ENCODE peak calls at places on chromosomes 5 and 9, in seven cellular contexts. P is H1, Y is body of pancreas, E is uterus, D is GM12891, U is transverse colon, G is sigmoid colon. M is an unnamed sample.

GRCh38 chr9:107705521-107705920 is 216.0 kb upstream of the KLF4 start:
- DNase-seq in D (no peak), E (no peak), U (no peak), G (no peak), P (no peak), Y (no peak), M (no peak)

GRCh38 chr5:43711496-43711895 is 108.5 kb downstream of the NNT start:
- DNase-seq in D (no peak), U (no peak), Y (no peak), E (no peak), P (no peak), G (no peak), M (peak)

GRCh38 chr9:110007477-110008270 is 200.3 kb downstream of the C9orf152 start:
- DNase-seq in U (no peak), D (peak), G (no peak), E (no peak), Y (no peak), P (no peak), M (no peak)

GRCh38 chr9:38256461-38256860 is 136.0 kb upstream of the ALDH1B1 start:
- DNase-seq in E (no peak), P (no peak), D (no peak), Y (no peak), U (no peak), G (no peak), M (no peak)

GRCh38 chr5:21071421-21071820 is 1083.4 kb upstream of the CDH18 start:
- DNase-seq in P (no peak), G (no peak), E (no peak), Y (no peak), U (no peak), D (no peak), M (no peak)

GRCh38 chr9:130741831-130742449 is 48.4 kb downstream of the EXOSC2 start:
- DNase-seq in D (no peak), U (no peak), G (no peak), Y (no peak), E (no peak), P (no peak), M (peak)

GRCh38 chr9:88880194-88880593 is 111.1 kb upstream of the S1PR3 start:
- DNase-seq in U (no peak), Y (no peak), G (no peak), E (no peak), D (no peak), P (no peak), M (no peak)

GRCh38 chr9:110065527-110065926 is 142.4 kb downstream of the C9orf152 start:
- DNase-seq in E (no peak), U (no peak), P (no peak), G (no peak), D (no peak), Y (peak), M (no peak)

GRCh38 chr9:32552172-32552872 is at the start of the genes SMIM27 and TOPORS:
- DNase-seq in D (peak), Y (peak), P (peak), U (peak), E (peak), G (peak), M (peak)
- TF ChIP-seq POLR2A in D (peak), Y (peak), P (peak), U (peak), E (peak), G (peak), M (peak)

DNA sequence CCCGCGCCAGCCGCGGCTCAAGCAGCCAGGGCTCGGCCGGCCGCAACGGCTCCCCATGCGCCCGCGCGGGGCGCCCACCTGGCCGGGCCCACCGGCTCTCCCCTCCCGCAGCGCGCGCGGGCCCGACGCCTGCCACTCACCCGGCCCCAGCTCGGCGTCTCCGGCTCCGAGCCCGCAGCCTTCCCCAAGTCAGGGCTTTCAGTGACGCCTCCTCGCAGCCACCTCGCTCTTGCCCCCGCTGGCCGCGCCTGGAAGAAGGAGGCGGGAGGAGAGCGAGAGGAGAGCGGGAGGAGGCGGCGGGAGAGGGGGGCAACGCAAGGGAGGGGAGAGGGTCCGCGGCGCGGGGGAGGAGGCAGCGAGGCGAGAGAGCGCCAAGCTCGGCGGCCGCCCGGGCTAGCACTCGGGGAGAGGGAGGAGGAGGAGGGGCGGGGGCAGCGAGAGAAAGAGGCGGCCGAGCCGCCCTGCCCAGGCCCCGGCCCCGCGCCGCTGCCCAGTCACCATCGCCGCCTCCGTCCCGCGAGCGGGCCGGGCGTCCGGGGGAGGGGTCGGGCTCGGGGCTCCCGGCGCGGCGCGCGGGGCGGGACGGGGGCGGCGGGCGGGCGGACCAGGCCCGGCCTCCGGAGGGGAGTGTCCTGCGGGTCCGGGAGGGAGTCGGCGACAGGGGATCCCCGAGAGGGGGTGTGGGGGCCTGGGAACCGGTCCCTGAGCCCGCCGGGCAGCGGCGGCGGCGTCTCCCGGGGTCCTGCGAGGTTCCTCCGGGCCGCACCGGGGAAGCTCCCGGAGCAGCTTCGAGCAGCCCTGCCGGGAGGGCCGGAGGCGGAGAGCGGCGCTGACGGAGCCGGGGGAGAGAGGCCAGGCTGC is at the start of gene LHFPL2:
- DNase-seq in E (peak), G (peak), Y (peak), U (peak), P (peak), D (peak), M (no peak)
- TF ChIP-seq POLR2A in E (peak), G (no peak), Y (peak), U (peak), P (no peak), D (no peak), M (peak)

GRCh38 chr9:92146610-92147009 is 31.4 kb upstream of the SPTLC1 start:
- DNase-seq in P (no peak), Y (no peak), G (no peak), E (no peak), U (no peak), D (no peak), M (no peak)

GRCh38 chr9:92147854-92148184 is 32.6 kb upstream of the SPTLC1 start:
- DNase-seq in D (no peak), G (no peak), U (no peak), P (no peak), Y (no peak), E (no peak), M (no peak)

GRCh38 chr9:92142329-92142728 is 27.1 kb upstream of the SPTLC1 start:
- DNase-seq in Y (no peak), G (no peak), E (no peak), U (no peak), D (no peak), P (no peak), M (no peak)

GRCh38 chr9:92151691-92152393 is 36.6 kb upstream of the SPTLC1 start:
- DNase-seq in E (peak), D (no peak), Y (peak), U (no peak), P (no peak), G (peak), M (peak)

GRCh38 chr9:92147030-92147853 is 32.0 kb upstream of the SPTLC1 start:
- DNase-seq in D (no peak), Y (peak), E (peak), U (peak), G (peak), P (no peak), M (peak)
- TF ChIP-seq POLR2A in D (no peak), Y (no peak), E (no peak), U (no peak), G (no peak), P (no peak), M (peak)

DNA sequence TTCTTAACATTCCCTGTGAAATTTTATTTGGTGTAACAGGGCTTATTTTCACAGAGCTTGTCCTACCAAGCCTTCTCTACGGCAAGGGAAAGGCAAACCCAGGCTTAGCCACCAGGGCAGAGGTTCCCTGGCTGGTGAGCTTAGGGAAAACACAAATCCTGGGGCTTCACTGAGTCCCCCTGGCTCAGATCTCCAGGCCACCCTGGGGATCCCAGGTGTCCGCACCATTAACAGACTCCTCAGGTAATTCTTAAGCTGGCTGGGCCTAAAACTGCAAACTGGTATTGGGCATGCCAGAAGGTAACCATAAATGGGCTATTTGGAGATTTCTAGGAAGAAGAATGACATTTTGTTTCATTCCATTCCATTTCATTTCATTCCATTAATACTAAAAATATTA is 17.1 kb upstream of the LCP2 start:
- DNase-seq in E (no peak), Y (no peak), D (no peak), P (no peak), U (no peak), G (no peak), M (no peak)
- TF ChIP-seq POLR2A in E (no peak), Y (no peak), D (no peak), P (no peak), U (no peak), G (no peak), M (no peak)

GRCh38 chr5:95708876-95709275 is 22.3 kb upstream of the RHOBTB3 start:
- DNase-seq in D (no peak), P (no peak), Y (no peak), U (no peak), G (no peak), E (no peak), M (no peak)

GRCh38 chr5:95713960-95714710 is 17.0 kb upstream of the RHOBTB3 start:
- DNase-seq in U (no peak), E (no peak), G (no peak), Y (no peak), D (no peak), P (no peak), M (no peak)

GRCh38 chr5:95712347-95712958 is 18.7 kb upstream of the RHOBTB3 start:
- DNase-seq in Y (no peak), U (no peak), G (no peak), D (no peak), P (no peak), E (no peak), M (peak)

GRCh38 chr5:95709967-95710650 is 21.0 kb upstream of the RHOBTB3 start:
- DNase-seq in D (no peak), G (peak), P (peak), U (no peak), E (peak), Y (peak), M (no peak)

GRCh38 chr5:95711501-95712346 is 19.4 kb upstream of the RHOBTB3 start:
- DNase-seq in D (no peak), U (no peak), Y (no peak), P (peak), G (no peak), E (no peak), M (no peak)
- TF ChIP-seq POLR2A in D (no peak), U (no peak), Y (no peak), P (no peak), G (no peak), E (no peak), M (no peak)

M was measured in H54.